ENCODE peak calls at places on chromosomes 13 and 19, in seven cellular contexts. T is BJ, H is SIG-M5, Q is esophagus squamous epithelium, U is NCI-H146, I is renal cortical epithelial cell, G is sigmoid colon. L is an unnamed sample.
A peak's percentile ranks its signal among the peaks of the same experiment; 100 is the strongest.

GRCh38 chr19:489418-490196 is 6.7 kb upstream of the MADCAM1 start:
- DNase-seq in U (peak; percentile 26), H (no peak), G (no peak), T (no peak), Q (no peak), I (no peak), L (no peak)

GRCh38 chr13:59963383-59963782 is 200.3 kb downstream of the DIAPH3 start:
- DNase-seq in I (no peak), T (no peak), U (no peak), H (no peak), G (no peak), Q (no peak), L (no peak)

GRCh38 chr19:7856277-7856581 is 18.0 kb downstream of the PRR36 start:
- DNase-seq in T (no peak), I (no peak), Q (no peak), H (no peak), U (no peak), G (no peak), L (no peak)

GRCh38 chr13:44759723-44760360 is 183.7 kb upstream of the TSC22D1 start:
- DNase-seq in H (no peak), I (peak; percentile 45), U (peak; percentile 51), G (no peak), Q (no peak), T (no peak), L (peak; percentile 72)

GRCh38 chr13:53010374-53011105 is 18.1 kb upstream of the OLFM4 start:
- DNase-seq in T (no peak), H (no peak), Q (no peak), U (peak; percentile 46), G (no peak), I (peak; percentile 66), L (peak; percentile 87)

GRCh38 chr13:44396963-44397580 is 23.4 kb downstream of the SERP2 start:
- DNase-seq in Q (no peak), U (peak; percentile 51), G (peak; percentile 61), H (no peak), I (peak; percentile 79), T (peak; percentile 15), L (no peak)

GRCh38 chr13:92473736-92474465 is 752.7 kb upstream of the GPC6 start:
- DNase-seq in I (no peak), H (no peak), G (no peak), Q (no peak), T (no peak), U (peak; percentile 45), L (no peak)

GRCh38 chr13:33875658-33876401 is 57.9 kb downstream of the RFC3 start:
- DNase-seq in Q (no peak), G (no peak), I (no peak), H (no peak), U (peak; percentile 59), T (no peak), L (no peak)

GRCh38 chr19:39695759-39696158 is 8.5 kb upstream of the LGALS14 start:
- DNase-seq in T (no peak), Q (no peak), H (no peak), I (no peak), G (no peak), U (no peak), L (no peak)

GRCh38 chr13:32624441-32624840 is 38.2 kb downstream of the PDS5B start:
- DNase-seq in Q (no peak), U (no peak), I (no peak), G (no peak), T (no peak), H (no peak), L (no peak)

GRCh38 chr13:111422352-111422751 is 101.9 kb downstream of the TEX29 start:
- DNase-seq in H (no peak), I (no peak), Q (no peak), U (no peak), T (no peak), G (no peak), L (peak; percentile 73)

GRCh38 chr13:91369432-91369831 is 21.9 kb downstream of the MIR17HG start:
- DNase-seq in I (peak; percentile 57), U (no peak), Q (no peak), G (no peak), T (no peak), H (no peak), L (no peak)

GRCh38 chr19:35135389-35135909 is 590 bp upstream of the LGI4 start:
- DNase-seq in U (peak; percentile 51), Q (no peak), G (peak; percentile 90), H (no peak), T (no peak), I (peak; percentile 23), L (peak; percentile 48)

GRCh38 chr19:39845621-39846175 is 481 bp downstream of the FBL start:
- DNase-seq in T (no peak), I (no peak), H (no peak), U (peak; percentile 30), Q (no peak), G (no peak), L (peak; percentile 17)

L was measured in COR-L47.